ENCODE peak calls at places on chromosome 12, in five cellular contexts. J, W, N, F and S are unnamed samples.

GRCh38 chr12:53200458-53201169 is 6.4 kb downstream of the ITGB7 start:
- DNase-seq in J (no peak), N (peak; percentile 58), F (no peak), W (no peak), S (peak; percentile 70)

GRCh38 chr12:26402648-26403047 is 207.3 kb downstream of the SSPN start:
- DNase-seq in F (no peak), J (no peak), W (no peak), N (no peak), S (no peak)

GRCh38 chr12:65083581-65083980 is 37.5 kb downstream of the WIF1 start:
- DNase-seq in J (no peak), F (no peak), W (no peak), N (no peak), S (no peak)

GRCh38 chr12:54591001-54591591 is 2.6 kb upstream of the PPP1R1A start:
- DNase-seq in W (no peak), J (no peak), F (no peak), N (no peak), S (no peak)

GRCh38 chr12:29216797-29217583 is 67.9 kb downstream of the FAR2 start:
- DNase-seq in N (no peak), W (no peak), F (no peak), J (no peak), S (no peak)

GRCh38 chr12:66740257-66740656 is 61.4 kb upstream of the GRIP1 start:
- DNase-seq in N (no peak), J (no peak), F (no peak), W (no peak), S (no peak)

GRCh38 chr12:6869049-6870021 is 2.0 kb downstream of the TPI1 start:
- DNase-seq in J (peak; percentile 78), W (peak; percentile 81), N (peak; percentile 87), F (peak; percentile 83), S (peak; percentile 94)

GRCh38 chr12:129729170-129729569 is 174.7 kb downstream of the TMEM132D start:
- DNase-seq in F (no peak), N (no peak), J (no peak), W (no peak), S (no peak)

GRCh38 chr12:19437996-19438395 is 1.3 kb upstream of the AEBP2 start:
- DNase-seq in W (no peak), F (no peak), N (no peak), J (no peak), S (no peak)

GRCh38 chr12:22569253-22569652 is 24.9 kb upstream of the C2CD5 start:
- DNase-seq in F (no peak), N (no peak), J (no peak), W (no peak), S (no peak)

GRCh38 chr12:122979908-122980191 is 631 bp upstream of the ARL6IP4 start:
- DNase-seq in W (peak; percentile 43), F (no peak), J (no peak), N (no peak), S (no peak)

GRCh38 chr12:92623386-92623785 is 79.4 kb upstream of the PLEKHG7 start:
- DNase-seq in N (no peak), J (no peak), W (no peak), F (no peak), S (no peak)

GRCh38 chr12:105876426-105876927 is 262.3 kb downstream of the NUAK1 start:
- DNase-seq in W (no peak), N (no peak), F (no peak), J (no peak), S (no peak)

GRCh38 chr12:114407566-114408411 is 1.8 kb upstream of the TBX5 start:
- DNase-seq in W (no peak), F (no peak), J (no peak), N (no peak), S (no peak)

GRCh38 chr12:76288218-76288617 is 60.0 kb downstream of the BBS10 start:
- DNase-seq in F (no peak), J (no peak), W (no peak), N (no peak), S (no peak)

GRCh38 chr12:88266851-88267360 is 124.8 kb downstream of the TMTC3 start:
- DNase-seq in N (no peak), F (no peak), W (no peak), J (no peak), S (no peak)

GRCh38 chr12:1989111-1989510 is 15.1 kb downstream of the DCP1B start:
- DNase-seq in F (no peak), J (no peak), N (no peak), W (no peak), S (no peak)

GRCh38 chr12:75878382-75878720 is 153.2 kb downstream of the PHLDA1 start:
- DNase-seq in N (no peak), F (no peak), J (no peak), W (no peak), S (no peak)

GRCh38 chr12:114163766-114164165 is 197.6 kb upstream of the RBM19 start:
- DNase-seq in F (no peak), N (no peak), W (no peak), J (no peak), S (no peak)

GRCh38 chr12:49868952-49869815 is 26.3 kb upstream of the BCDIN3D start:
- DNase-seq in W (no peak), F (no peak), N (no peak), J (no peak), S (peak; percentile 56)

GRCh38 chr12:29710104-29710503 is 73.6 kb downstream of the TMTC1 start:
- DNase-seq in F (no peak), N (no peak), J (no peak), W (no peak), S (no peak)

GRCh38 chr12:30201301-30202160 is 417.8 kb upstream of the TMTC1 start:
- DNase-seq in W (no peak), J (no peak), F (no peak), N (no peak), S (no peak)

GRCh38 chr12:131220007-131220685 is 266.4 kb downstream of the ADGRD1 start:
- DNase-seq in J (no peak), N (no peak), F (no peak), W (no peak), S (no peak)

GRCh38 chr12:26028953-26029740 is 70.7 kb downstream of the RASSF8 start:
- DNase-seq in J (no peak), W (no peak), N (no peak), F (peak; percentile 5), S (no peak)

GRCh38 chr12:52007158-52007921 is 594 bp downstream of the TAMALIN start:
- DNase-seq in W (no peak), F (peak; percentile 67), J (peak; percentile 47), N (peak; percentile 74), S (peak; percentile 83)

GRCh38 chr12:119088917-119089667 is 89.6 kb upstream of the HSPB8 start:
- DNase-seq in F (no peak), J (no peak), W (no peak), N (no peak), S (no peak)